ENCODE peak calls at places on chromosomes 6 and 20, in eight cellular contexts. E, J, T, O, P, V, A and U are unnamed samples. For H3K4me1 and H3K9me3, the result is how much of the 10 kb centered on the place peaks cover.

GRCh38 chr20:41499961-41500725 is 118.0 kb downstream of the CHD6 start:
- DNase-seq in E (no peak), A (no peak), J (no peak), T (no peak), V (no peak), O (no peak), P (no peak), U (no peak)

GRCh38 chr20:63060057-63060991 is 53.6 kb upstream of the BHLHE23 start:
- DNase-seq in A (no peak), P (peak), V (peak), T (no peak), J (peak), O (peak), E (peak), U (peak)

GRCh38 chr20:47792021-47792618 is 6.8 kb upstream of the SULF2 start:
- DNase-seq in A (no peak), E (peak), P (no peak), T (peak), J (peak), V (peak), O (peak), U (peak)

GRCh38 chr20:52975024-52975732 is 3.0 kb downstream of the TSHZ2 start:
- DNase-seq in J (peak), V (no peak), A (no peak), P (no peak), T (no peak), E (no peak), O (no peak), U (peak)

GRCh38 chr20:40471261-40471629 is 217.8 kb downstream of the MAFB start:
- DNase-seq in E (no peak), P (no peak), O (no peak), A (peak), V (no peak), T (no peak), J (no peak), U (peak)

GRCh38 chr6:52300489-52300931 is 16.0 kb upstream of the MCM3 start:
- DNase-seq in J (no peak), V (no peak), T (no peak), O (no peak), P (no peak), A (peak), E (no peak), U (no peak)

GRCh38 chr6:28658475-28659249 is 133.0 kb downstream of the GPX5 start:
- DNase-seq in A (peak), T (no peak), O (no peak), J (peak), V (no peak), E (peak), P (no peak), U (no peak)

GRCh38 chr6:133241088-133241900 is at the start of gene EYA4:
- DNase-seq in P (no peak), E (peak), T (no peak), J (peak), O (peak), V (no peak), A (peak), U (peak)

GRCh38 chr6:132405143-132405915 is 4.1 kb upstream of the MOXD1 start:
- DNase-seq in O (no peak), J (peak), E (peak), T (no peak), V (no peak), A (no peak), P (no peak), U (no peak)

GRCh38 chr20:25296094-25297093 is 48.5 kb downstream of the PYGB start:
- DNase-seq in P (no peak), E (peak), A (peak), T (no peak), V (no peak), J (peak), O (no peak), U (peak)

DNA sequence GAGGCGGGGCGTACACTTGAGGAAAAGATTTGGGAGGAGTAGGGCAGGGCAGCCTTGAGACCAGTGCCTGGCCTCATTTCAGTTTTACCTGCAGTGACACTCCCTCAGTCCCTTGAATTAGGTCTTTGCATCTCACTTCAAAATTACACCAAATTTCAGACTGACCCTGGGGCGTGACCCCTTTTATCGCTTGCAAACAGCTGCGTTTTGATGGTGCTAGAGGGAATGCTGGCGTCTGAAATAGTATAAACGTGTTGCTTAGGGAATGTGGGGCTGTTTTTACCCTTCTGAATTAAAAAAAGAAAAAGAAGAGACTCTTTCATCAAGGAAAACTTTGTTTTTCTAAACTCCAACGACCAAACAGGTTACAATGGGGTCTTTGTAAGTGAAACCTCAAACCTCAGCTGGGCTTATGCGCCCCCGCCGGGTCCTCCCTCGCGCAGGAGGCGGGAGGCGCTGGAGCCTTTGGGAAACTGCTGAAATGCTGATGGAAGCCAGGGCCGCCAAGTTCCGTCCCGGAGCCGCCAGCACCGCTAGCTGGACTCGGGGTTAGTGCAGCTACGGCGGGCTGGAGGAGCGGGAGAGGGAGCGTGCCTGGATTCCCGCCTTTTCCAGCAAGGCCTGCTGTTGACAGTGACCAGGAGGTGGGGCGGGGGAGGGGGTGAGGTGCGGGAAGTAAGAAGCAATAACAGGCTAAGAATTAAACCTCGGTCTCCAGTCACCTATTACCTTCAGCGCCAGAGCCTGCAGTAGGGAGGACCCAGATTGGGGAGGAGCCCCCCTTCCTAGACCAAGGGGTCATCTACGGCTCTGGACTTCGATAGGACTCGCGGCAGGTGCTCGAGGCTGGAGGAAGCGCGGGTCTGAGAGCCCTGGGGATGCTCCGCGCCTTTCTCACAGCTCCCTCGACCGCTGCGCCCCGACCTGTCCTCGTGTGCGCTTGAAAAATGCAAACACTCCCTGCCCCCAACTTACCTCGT is 20.7 kb downstream of the COL9A1 start:
- DNase-seq in P (no peak), E (no peak), V (no peak), T (no peak), J (no peak), A (peak), O (no peak), U (no peak)
- H3K4me3 ChIP-seq in P (no peak), E (no peak), V (peak), T (no peak), J (no peak), A (peak), O (peak), U (no peak)

GRCh38 chr6:157838718-157839430 is 15.8 kb downstream of the SNX9 start:
- DNase-seq in O (no peak), V (no peak), J (no peak), E (no peak), P (no peak), A (no peak), T (no peak), U (no peak)
- H3K4me1 ChIP-seq in O (under half), V (under half), J (under half), E (under half), P (under half), A (under half), T (under half), U (under half)

GRCh38 chr6:148891027-148891783 is 144.4 kb downstream of the UST start:
- DNase-seq in E (no peak), J (no peak), V (no peak), P (no peak), T (no peak), O (no peak), A (no peak), U (no peak)

GRCh38 chr6:148890605-148891004 is 143.8 kb downstream of the UST start:
- DNase-seq in T (no peak), P (no peak), E (no peak), J (no peak), O (no peak), A (no peak), V (no peak), U (no peak)

GRCh38 chr6:148890091-148890490 is 143.3 kb downstream of the UST start:
- DNase-seq in T (no peak), J (no peak), E (no peak), V (no peak), O (no peak), P (no peak), A (no peak), U (no peak)

GRCh38 chr6:148887181-148887580 is 140.4 kb downstream of the UST start:
- DNase-seq in T (no peak), V (no peak), A (peak), E (no peak), O (no peak), J (no peak), P (no peak), U (no peak)

DNA sequence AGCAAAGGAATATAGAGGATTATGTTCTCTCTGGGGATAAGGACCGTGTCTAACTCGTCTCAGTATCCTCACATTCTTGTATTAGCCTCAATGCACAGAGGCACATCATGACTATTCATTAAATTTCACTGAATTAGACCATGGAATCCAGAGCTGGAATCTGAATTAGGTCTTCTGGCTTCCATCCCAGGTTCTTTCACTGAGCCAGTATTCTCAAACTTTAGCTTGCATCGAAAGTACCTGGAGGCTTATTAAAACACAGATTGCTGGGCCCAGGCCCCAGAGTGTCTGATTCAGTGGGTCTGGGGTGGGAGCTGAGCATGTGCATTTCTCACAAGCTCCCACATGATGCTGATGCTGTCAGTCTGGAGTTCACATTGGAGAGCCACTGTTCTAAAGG is 142.0 kb downstream of the UST start:
- DNase-seq in O (peak), E (peak), T (no peak), J (no peak), P (no peak), A (no peak), V (no peak), U (no peak)
- H3K9me3 ChIP-seq in O (under half), E (under half), T (under half), J (under half), P (under half), A (under half), V (under half), U (under half)

GRCh38 chr20:37351689-37352610 is 6.0 kb downstream of the SRC start:
- DNase-seq in T (no peak), P (peak), V (no peak), A (no peak), O (no peak), E (no peak), J (no peak), U (no peak)

GRCh38 chr20:37348643-37349516 is 2.9 kb downstream of the SRC start:
- DNase-seq in A (no peak), P (peak), O (no peak), J (no peak), V (no peak), T (peak), E (no peak), U (no peak)

GRCh38 chr20:37350655-37351574 is 5.0 kb downstream of the SRC start:
- DNase-seq in E (no peak), T (no peak), A (no peak), P (peak), V (no peak), J (no peak), O (no peak), U (no peak)

GRCh38 chr20:37347891-37348642 is 2.1 kb downstream of the SRC start:
- DNase-seq in A (no peak), V (no peak), O (no peak), T (no peak), P (peak), J (peak), E (no peak), U (no peak)

DNA sequence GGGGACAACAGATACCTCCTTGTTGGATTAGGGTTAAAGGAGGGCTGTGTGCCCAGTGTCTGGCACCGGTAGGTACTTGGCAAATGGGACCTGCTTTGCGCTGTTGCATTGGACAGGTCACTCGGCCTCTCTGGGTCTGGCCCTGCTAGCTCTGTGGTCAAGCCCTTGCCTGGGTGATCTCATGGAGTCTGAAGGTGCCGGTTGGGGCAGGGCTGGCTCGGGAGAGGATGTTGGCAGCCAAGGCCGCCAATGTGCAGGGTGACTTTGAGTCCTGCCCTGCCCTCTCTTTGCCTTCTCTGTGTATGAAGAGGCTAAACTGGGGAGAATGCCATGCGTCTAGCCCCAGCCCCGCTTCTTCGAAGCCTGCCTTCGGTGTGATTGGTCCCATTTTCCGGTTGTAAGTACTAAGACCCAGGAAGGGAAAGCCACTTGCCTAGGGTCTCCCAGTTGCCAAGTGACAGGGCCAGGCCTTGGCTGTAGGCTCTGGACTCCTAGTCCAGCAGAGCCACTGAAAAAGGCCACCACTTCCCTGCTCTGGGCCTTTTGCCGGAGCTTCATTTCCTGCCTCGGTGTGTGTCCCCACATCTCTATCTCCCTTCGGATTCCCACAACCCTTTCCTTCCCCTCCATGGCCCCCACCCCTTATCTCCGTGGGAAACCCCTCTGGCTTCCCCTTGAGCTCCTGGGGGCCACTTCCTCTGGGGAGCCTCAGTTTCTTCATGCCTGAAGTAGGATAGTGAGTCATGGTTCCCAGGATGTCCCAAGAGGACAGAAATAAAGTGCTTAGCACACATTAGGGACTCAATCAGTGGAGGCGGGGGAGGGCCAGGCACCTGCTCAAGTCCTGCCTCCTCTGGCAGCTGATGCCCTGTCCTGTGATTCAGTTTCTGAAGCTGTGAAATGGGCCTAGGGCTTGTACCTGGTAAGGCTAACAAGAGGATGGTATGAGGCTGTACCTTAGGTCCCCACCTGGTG is 3.9 kb downstream of the SRC start:
- DNase-seq in V (no peak), J (no peak), T (no peak), O (no peak), P (peak), A (no peak), E (peak), U (no peak)
- H3K4me3 ChIP-seq in V (no peak), J (no peak), T (no peak), O (no peak), P (no peak), A (no peak), E (no peak), U (no peak)

GRCh38 chr20:58825450-58825849 is 25.3 kb downstream of the GNAS-AS1 start:
- DNase-seq in J (no peak), O (no peak), A (no peak), V (no peak), P (no peak), E (no peak), T (no peak), U (no peak)
- H3K4me1 ChIP-seq in J (under half), O (under half), A (under half), V (under half), P (under half), E (under half), T (under half), U (under half)

GRCh38 chr6:164262348-164262747 is 847.8 kb downstream of the QKI start:
- DNase-seq in E (no peak), T (no peak), J (no peak), O (no peak), P (no peak), A (no peak), V (no peak), U (no peak)

GRCh38 chr6:164252952-164253351 is 838.4 kb downstream of the QKI start:
- DNase-seq in E (no peak), V (no peak), J (no peak), A (peak), T (no peak), O (peak), P (no peak), U (no peak)

DNA sequence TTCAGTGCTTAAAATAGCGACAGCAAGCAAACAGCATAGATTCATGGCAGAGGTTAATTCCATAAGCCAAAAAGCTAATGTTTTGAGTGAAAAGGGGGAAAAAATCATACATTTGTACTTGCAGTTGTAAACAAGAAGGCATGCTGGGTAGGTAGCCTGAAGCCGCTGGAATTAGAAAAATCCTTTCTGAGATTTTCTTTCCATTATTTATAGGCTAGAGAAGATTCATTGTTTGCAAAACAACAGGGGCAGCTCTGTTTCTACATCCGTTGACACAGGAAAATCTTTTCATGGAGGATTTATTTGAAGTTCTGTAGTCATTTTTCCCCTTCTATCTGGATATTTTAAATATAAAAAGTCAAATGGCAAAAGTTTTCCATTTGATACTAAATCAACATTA is 843.9 kb downstream of the QKI start:
- DNase-seq in P (no peak), J (no peak), O (no peak), E (no peak), A (no peak), V (no peak), T (no peak), U (no peak)
- H3K9me3 ChIP-seq in P (under half), J (under half), O (under half), E (under half), A (under half), V (under half), T (under half), U (under half)

DNA sequence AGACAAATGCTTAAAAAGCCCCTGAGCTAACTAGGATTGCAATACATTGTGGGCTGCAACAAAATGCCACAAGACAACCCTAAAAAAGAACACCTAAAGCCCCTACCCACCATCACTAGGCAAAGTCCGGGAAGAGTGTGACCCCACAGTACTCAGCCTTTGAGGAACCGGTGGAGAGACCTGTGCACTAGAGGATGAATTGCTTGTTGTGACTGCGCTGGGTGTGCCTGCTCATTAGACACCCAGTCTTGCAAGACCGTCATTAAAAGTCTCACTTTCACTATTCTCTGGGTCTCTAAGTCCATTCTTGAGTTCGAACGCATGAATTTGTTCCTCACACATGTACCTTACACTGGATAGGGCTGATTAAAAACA is 88.7 kb downstream of the JPH2 start:
- DNase-seq in T (no peak), V (no peak), O (no peak), J (no peak), P (no peak), E (no peak), A (no peak), U (no peak)
- H3K4me3 ChIP-seq in T (no peak), V (no peak), O (no peak), J (no peak), P (no peak), E (no peak), A (no peak), U (no peak)

GRCh38 chr20:31605902-31606677 is 1.0 kb downstream of the ID1 start:
- DNase-seq in V (no peak), E (no peak), P (peak), T (no peak), O (no peak), A (peak), J (peak), U (peak)

GRCh38 chr20:31606678-31606927 is 1.5 kb downstream of the ID1 start:
- DNase-seq in J (no peak), P (no peak), O (no peak), T (no peak), V (no peak), E (no peak), A (no peak), U (no peak)

GRCh38 chr20:31607640-31608255 is 2.7 kb downstream of the ID1 start:
- DNase-seq in V (no peak), O (no peak), E (no peak), A (no peak), J (peak), T (no peak), P (no peak), U (no peak)

GRCh38 chr20:31608256-31608980 is 3.3 kb downstream of the ID1 start:
- DNase-seq in J (peak), E (peak), A (peak), P (peak), O (peak), V (peak), T (peak), U (peak)

GRCh38 chr20:31606928-31607639 is 2.0 kb downstream of the ID1 start:
- DNase-seq in E (peak), A (peak), P (peak), O (peak), J (peak), T (no peak), V (no peak), U (peak)
- H3K4me1 ChIP-seq in E (under half), A (under half), P (half or more), O (under half), J (half or more), T (under half), V (under half), U (under half)

GRCh38 chr20:20212675-20213096 is 155.2 kb upstream of the INSM1 start:
- DNase-seq in O (no peak), A (peak), J (no peak), E (no peak), V (no peak), P (no peak), T (no peak), U (no peak)
- H3K9me3 ChIP-seq in O (under half), A (under half), J (under half), E (under half), V (under half), P (under half), T (under half), U (under half)